ENCODE peak calls at places on chromosomes 1 and 21, in four cellular contexts. P is HCT116, F is GM12878, K is GM23338. Q is an unnamed sample.

GRCh38 chr1:62716397-62716796 is 28.2 kb upstream of the DOCK7 start:
- DNase-seq in F (no peak), P (no peak), K (no peak), Q (no peak)

GRCh38 chr21:33541756-33542639 is at the start of gene GART:
- DNase-seq in K (peak; percentile 94), P (peak; percentile 42), F (peak; percentile 35), Q (peak; percentile 90)

GRCh38 chr1:205914730-205915129 is 28.5 kb downstream of the SLC26A9 start:
- DNase-seq in K (no peak), F (no peak), P (no peak), Q (no peak)

GRCh38 chr1:94734963-94735899 is 84.9 kb upstream of the SLC44A3 start:
- DNase-seq in F (no peak), K (peak; percentile 46), P (no peak), Q (no peak)

GRCh38 chr1:206907304-206907991 is 10.2 kb downstream of the IL24 start:
- DNase-seq in P (no peak), F (no peak), K (peak; percentile 81), Q (peak; percentile 91)

GRCh38 chr1:57696041-57696440 is 272.2 kb upstream of the DAB1 start:
- DNase-seq in F (no peak), P (no peak), K (no peak), Q (no peak)

GRCh38 chr1:206687915-206688442 is 3.3 kb downstream of the MAPKAPK2 start:
- DNase-seq in P (no peak), K (peak; percentile 84), F (no peak), Q (peak; percentile 56)

GRCh38 chr1:44222397-44223334 is 9.4 kb downstream of the DMAP1 start:
- DNase-seq in K (no peak), F (no peak), P (no peak), Q (no peak)

GRCh38 chr21:34544032-34544496 is 32.1 kb upstream of the KCNE1 start:
- DNase-seq in K (peak; percentile 92), F (no peak), P (peak; percentile 80), Q (peak; percentile 82)

GRCh38 chr1:236522937-236523703 is 662 bp upstream of the LGALS8 start:
- DNase-seq in F (no peak), K (peak; percentile 48), P (no peak), Q (no peak)

GRCh38 chr1:20725189-20726106 is 7.1 kb downstream of the SH2D5 start:
- DNase-seq in K (no peak), P (no peak), F (no peak), Q (no peak)

GRCh38 chr1:59730759-59731478 is 83.8 kb upstream of the HOOK1 start:
- DNase-seq in P (peak; percentile 71), K (no peak), F (no peak), Q (no peak)

GRCh38 chr21:27248791-27249190 is 281.9 kb upstream of the ADAMTS5 start:
- DNase-seq in K (no peak), F (no peak), P (no peak), Q (no peak)

GRCh38 chr1:53987880-53988279 is 30.1 kb downstream of the LDLRAD1 start:
- DNase-seq in P (no peak), K (no peak), F (no peak), Q (no peak)

DNA sequence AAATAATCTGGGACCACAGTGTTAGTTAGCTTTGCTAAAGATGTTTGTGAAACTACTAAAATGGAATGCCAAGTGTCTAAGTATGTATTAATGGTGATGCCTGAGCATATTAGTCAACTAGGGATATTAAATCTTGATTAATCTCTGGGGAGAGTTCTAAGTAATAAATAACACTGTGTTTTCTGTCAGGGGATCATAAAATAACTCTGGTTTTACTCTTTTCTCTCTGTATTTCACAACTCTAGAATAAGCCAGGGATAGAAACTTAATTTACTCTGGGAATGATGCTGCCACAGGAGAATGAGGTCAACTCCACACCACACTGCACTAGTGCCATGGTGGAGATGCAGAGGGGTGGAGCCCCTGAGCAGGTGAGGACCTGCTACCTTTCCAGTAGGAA is 399.2 kb downstream of the PTBP2 start:
- DNase-seq in F (no peak), K (no peak), P (no peak), Q (no peak)
- H3K27ac ChIP-seq in F (no peak overlapping the region), K (no peak overlapping the region), P (no peak overlapping the region), Q (no peak overlapping the region)

GRCh38 chr1:246609632-246610031 is 43.4 kb downstream of the CNST start:
- DNase-seq in F (no peak), K (no peak), P (no peak), Q (no peak)

GRCh38 chr1:246607466-246607865 is 41.2 kb downstream of the CNST start:
- DNase-seq in K (peak; percentile 7), P (no peak), F (no peak), Q (no peak)

GRCh38 chr1:246613131-246613758 is 47.0 kb downstream of the CNST start:
- DNase-seq in P (no peak), F (no peak), K (no peak), Q (no peak)

DNA sequence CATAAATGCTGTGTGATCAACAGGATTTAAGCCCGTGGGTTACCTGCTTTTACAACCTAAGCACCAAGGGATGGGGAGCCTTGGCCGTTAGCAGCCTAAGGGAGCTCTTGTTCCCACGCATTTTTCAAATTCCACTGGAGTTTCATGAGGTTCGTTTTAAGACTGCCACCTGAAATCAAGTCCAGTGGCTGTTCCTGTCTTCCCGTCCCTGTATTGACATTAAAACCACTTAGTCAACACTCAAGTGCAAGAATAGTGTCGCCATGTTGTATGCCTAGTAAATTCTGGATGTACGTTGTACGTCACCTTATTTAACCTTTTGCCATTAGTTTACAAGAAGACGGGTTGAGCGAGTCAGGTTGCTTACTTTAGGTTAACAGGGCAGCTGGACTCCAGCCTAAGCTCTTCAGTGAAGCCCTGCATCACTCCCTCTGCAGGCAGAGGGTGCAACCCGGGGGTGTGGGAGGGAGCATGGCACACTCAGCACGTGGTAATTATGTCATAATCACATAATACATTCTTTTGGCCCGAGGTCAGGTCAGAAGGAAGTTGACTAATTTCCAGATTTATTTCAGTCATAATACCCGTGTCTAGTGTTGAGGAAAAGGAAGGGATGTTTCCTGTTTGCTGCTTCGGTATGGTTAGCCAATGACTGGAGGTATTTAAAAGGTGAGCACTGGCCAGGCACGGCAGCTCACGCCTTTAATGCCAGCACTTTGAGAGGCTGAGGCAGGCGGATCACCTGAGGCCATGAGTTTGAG is 42.5 kb downstream of the CNST start:
- DNase-seq in P (peak; percentile 56), F (no peak), K (peak; percentile 68), Q (no peak)
- TF ChIP-seq CTCF in P (peak; percentile 10), F (no peak), K (no peak), Q (no peak)

DNA sequence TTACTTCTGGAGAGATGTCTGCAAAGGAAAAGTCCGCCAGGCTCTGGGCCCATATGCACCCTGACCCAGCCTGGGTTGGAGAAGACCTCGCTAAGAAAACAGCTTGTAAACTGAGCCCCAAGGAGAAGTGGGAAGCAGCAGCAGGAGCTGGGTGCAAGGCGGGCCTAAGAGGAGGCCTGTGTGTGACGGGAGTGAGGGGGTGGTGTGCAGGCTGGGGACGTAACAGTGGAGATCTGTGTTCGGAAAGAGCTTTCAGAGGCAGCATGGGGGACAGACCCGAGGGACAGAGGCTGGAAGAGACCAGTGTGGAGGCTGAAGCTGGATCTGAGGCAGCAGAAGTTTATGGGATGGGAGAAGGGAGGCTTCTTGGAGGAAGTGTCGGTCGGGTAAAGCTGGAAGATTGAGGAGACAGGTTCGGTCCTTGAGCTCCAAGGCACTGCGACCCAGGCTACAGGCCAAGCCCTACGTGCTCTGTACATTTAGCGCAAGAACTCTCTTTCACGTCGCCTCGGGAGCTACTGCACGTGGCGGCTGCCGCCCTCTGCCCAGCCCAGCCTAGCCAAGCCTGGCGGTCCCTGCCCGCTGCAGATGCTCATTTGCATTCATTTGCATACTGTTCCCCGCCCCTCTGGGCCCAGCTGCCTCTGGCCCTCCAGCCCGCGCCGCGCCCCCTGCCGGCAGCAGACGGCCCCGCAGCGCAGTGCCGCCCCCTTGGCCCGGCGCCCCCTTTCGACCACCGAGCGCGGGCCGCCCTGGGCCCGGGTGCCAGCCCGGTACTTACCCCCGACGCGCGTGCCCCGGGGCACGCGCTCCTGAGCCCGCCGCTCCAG is 6.3 kb downstream of the HPCA start:
- DNase-seq in K (peak; percentile 97), F (no peak), P (no peak), Q (peak; percentile 85)
- H3K27me3 ChIP-seq in K (peaks cover 37% of the 10 kb centered on the region), F (peaks cover 16% of the 10 kb centered on the region), P (no peaks in the 10 kb centered on the region), Q (no peaks in the 10 kb centered on the region)

GRCh38 chr1:156193208-156193487 is 756 bp upstream of the SLC25A44 start:
- DNase-seq in K (no peak), P (no peak), F (no peak), Q (no peak)
- H3K27ac ChIP-seq in K (peak overlapping the region; percentile 78), P (peak overlapping the region; percentile 85), F (peak overlapping the region; percentile 87), Q (peak overlapping the region; percentile 75)

DNA sequence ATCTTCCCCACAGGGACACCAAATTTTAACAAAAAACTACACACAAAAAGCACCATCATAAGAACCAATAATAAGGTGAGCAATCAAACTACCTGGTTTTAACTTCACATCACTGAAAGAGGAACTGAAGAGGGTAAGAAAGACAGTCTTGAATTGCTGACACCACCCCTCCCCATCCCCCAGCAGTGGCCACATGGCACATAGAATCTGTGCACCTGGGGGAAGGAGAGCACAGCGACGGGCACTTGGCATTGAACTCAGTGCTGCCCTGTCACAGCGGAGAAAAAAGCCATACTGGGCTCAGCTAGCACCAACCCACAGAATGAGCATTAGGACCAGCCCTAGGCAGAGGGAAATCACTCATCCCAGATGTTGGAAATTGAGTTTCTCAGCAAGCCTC is 640.0 kb upstream of the ADGRL2 start:
- DNase-seq in P (no peak), F (no peak), K (no peak), Q (no peak)
- TF ChIP-seq CTCF in P (no peak), F (no peak), K (no peak), Q (no peak)

GRCh38 chr1:201013031-201013485 is 10.5 kb downstream of the KIF21B start:
- DNase-seq in P (no peak), F (no peak), K (no peak), Q (no peak)
- H3K27me3 ChIP-seq in P (no peaks in the 10 kb centered on the region), F (no peaks in the 10 kb centered on the region), K (no peaks in the 10 kb centered on the region), Q (no peaks in the 10 kb centered on the region)

DNA sequence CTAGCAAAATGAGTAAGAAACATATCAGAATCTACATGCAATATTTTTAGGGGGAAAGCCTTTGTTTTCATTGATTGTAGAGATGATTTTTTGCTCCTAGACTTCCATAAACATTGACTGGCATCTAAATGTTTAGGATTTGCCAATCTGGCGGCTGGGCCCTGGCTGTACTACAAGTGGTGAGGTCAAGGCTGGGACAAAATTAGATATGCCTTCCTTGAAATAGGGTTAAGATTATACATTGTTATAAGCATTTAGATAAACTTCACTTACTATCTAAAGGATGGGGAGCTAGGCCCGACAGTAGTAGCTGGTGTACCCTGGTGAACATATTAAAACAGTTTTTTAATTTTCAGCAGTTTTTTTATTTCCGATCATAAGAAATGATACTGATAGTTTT is 5.2 kb downstream of the NFIA start:
- DNase-seq in F (no peak), P (no peak), K (no peak), Q (no peak)
- H3K27ac ChIP-seq in F (no peak overlapping the region), P (no peak overlapping the region), K (no peak overlapping the region), Q (no peak overlapping the region)

GRCh38 chr1:108199781-108200626 is at the start of gene SLC25A24:
- DNase-seq in F (no peak), P (peak; percentile 29), K (peak; percentile 81), Q (peak; percentile 89)

GRCh38 chr1:108199231-108199657 is 899 bp downstream of the SLC25A24 start:
- DNase-seq in K (peak; percentile 79), F (no peak), P (peak; percentile 16), Q (no peak)

GRCh38 chr1:108201682-108202081 is 1.5 kb upstream of the SLC25A24 start:
- DNase-seq in K (no peak), P (no peak), F (no peak), Q (no peak)

DNA sequence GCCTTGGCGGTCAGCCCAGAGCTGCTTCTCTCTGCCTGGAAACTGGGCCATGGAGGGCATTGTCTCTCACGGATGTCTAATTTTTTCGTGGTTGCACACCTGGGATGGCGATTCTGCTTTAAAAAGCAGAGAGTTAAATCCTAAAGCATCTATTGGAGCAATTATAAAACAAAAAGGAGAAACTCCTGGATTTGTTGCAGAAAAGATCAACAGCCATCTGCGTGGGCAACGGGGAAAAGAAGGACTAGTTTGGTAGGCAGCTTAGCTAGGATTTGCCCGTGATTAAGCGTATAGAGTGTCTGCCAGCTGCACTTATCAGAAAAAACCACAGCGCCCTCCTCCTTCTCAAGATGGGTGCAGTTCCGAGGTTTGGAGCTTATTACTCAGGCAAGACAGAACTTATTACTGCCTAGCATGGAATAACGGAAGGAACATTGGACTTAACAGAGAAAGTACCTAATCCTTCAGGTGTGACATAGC is 524 bp upstream of the SLC25A24 start:
- DNase-seq in F (no peak), K (peak; percentile 35), P (peak; percentile 41), Q (peak; percentile 82)
- TF ChIP-seq CTCF in F (no peak), K (peak; percentile 51), P (peak; percentile 17), Q (peak; percentile 62)

Q was measured in WERI-Rb-1.